ENCODE peak calls at places on chromosomes 16 and 17, in four cellular contexts. J is CD4-positive, CD25-positive, alpha-beta regulatory T cell; R is hepatocyte; G is mammary epithelial cell. A is an unnamed sample.

GRCh38 chr17:28372203-28372944 is 880 bp downstream of the SARM1 start:
- DNase-seq in G (no peak), J (no peak), R (peak), A (peak)

GRCh38 chr17:30363715-30364202 is 15.0 kb upstream of the CPD start:
- DNase-seq in J (peak), R (no peak), G (peak), A (peak)

GRCh38 chr17:58643147-58643546 is 48.7 kb downstream of the TEX14 start:
- DNase-seq in J (no peak), G (peak), R (no peak), A (no peak)

GRCh38 chr16:3646348-3646920 is 8.1 kb upstream of the DNASE1 start:
- DNase-seq in J (no peak), G (no peak), R (peak), A (no peak)

GRCh38 chr17:27511921-27512320 is 55.7 kb downstream of the KSR1 start:
- DNase-seq in G (no peak), J (no peak), R (no peak), A (no peak)

GRCh38 chr17:10777131-10777805 is 26.6 kb downstream of the TMEM238L start:
- DNase-seq in J (no peak), G (no peak), R (no peak), A (no peak)

GRCh38 chr16:990516-991291 is 9.1 kb downstream of the SOX8 start:
- DNase-seq in G (no peak), J (no peak), R (no peak), A (no peak)

GRCh38 chr16:1771864-1772361 is 570 bp upstream of the NME3 start:
- DNase-seq in G (no peak), R (no peak), J (no peak), A (no peak)

GRCh38 chr17:78174870-78175642 is 6.7 kb downstream of the SYNGR2 start:
- DNase-seq in R (no peak), G (no peak), J (no peak), A (no peak)

GRCh38 chr17:29597361-29598172 is 4.6 kb downstream of the ANKRD13B start:
- DNase-seq in R (no peak), G (no peak), J (no peak), A (no peak)

GRCh38 chr17:62702746-62703268 is 75.3 kb downstream of the MRC2 start:
- DNase-seq in R (no peak), G (no peak), J (no peak), A (no peak)

GRCh38 chr16:11386791-11387546 is 41.7 kb downstream of the RMI2 start:
- DNase-seq in G (no peak), R (peak), J (no peak), A (peak)

GRCh38 chr17:41624208-41625101 is at the start of gene KRT17:
- DNase-seq in G (peak), J (no peak), R (peak), A (no peak)

GRCh38 chr17:63405020-63405419 is 41.1 kb downstream of the CYB561 start:
- DNase-seq in G (no peak), R (no peak), J (no peak), A (no peak)

GRCh38 chr17:35189291-35189690 is 4.9 kb downstream of the SLC35G3 start:
- DNase-seq in J (no peak), G (peak), R (no peak), A (no peak)

GRCh38 chr17:71632328-71632727 is 488.5 kb upstream of the SOX9 start:
- DNase-seq in J (no peak), R (no peak), G (peak), A (no peak)

GRCh38 chr17:22463110-22463850 is 771.0 kb downstream of the KCNJ18 start:
- DNase-seq in G (no peak), J (no peak), R (no peak), A (peak)

GRCh38 chr16:65876200-65876498 is 490.3 kb upstream of the CDH5 start:
- DNase-seq in R (no peak), G (no peak), J (no peak), A (no peak)

GRCh38 chr16:2008009-2008526 is 1.6 kb downstream of the ZNF598 start:
- DNase-seq in J (no peak), G (peak), R (no peak), A (no peak)

GRCh38 chr17:69474171-69474831 is 59.8 kb downstream of the MAP2K6 start:
- DNase-seq in J (no peak), R (no peak), G (no peak), A (no peak)

GRCh38 chr17:74529243-74529642 is 2.0 kb downstream of the CD300LB start:
- DNase-seq in J (no peak), G (no peak), R (no peak), A (no peak)

GRCh38 chr17:69142473-69142802 is 743 bp upstream of the ABCA6 start:
- DNase-seq in J (no peak), G (peak), R (no peak), A (no peak)

GRCh38 chr17:14886200-14886739 is 378.9 kb downstream of the PMP22 start:
- DNase-seq in J (no peak), G (peak), R (no peak), A (peak)

GRCh38 chr17:52390422-52390821 is 231.9 kb upstream of the CA10 start:
- DNase-seq in J (no peak), R (no peak), G (no peak), A (no peak)

GRCh38 chr17:27603870-27604794 is 26.9 kb upstream of the LGALS9 start:
- DNase-seq in R (peak), G (no peak), J (no peak), A (no peak)

GRCh38 chr17:17946104-17946503 is 26.1 kb downstream of the TOM1L2 start:
- DNase-seq in G (no peak), J (no peak), R (no peak), A (no peak)

GRCh38 chr16:15533386-15533785 is 99.0 kb downstream of the BMERB1 start:
- DNase-seq in J (no peak), R (no peak), G (no peak), A (no peak)

GRCh38 chr17:2693561-2694380 is 17.8 kb downstream of the CLUH start:
- DNase-seq in J (no peak), R (no peak), G (no peak), A (no peak)

GRCh38 chr17:10200645-10201044 is 2.2 kb upstream of the GAS7 start:
- DNase-seq in R (no peak), G (no peak), J (no peak), A (no peak)

GRCh38 chr16:79970091-79970490 is 369.6 kb upstream of the MAF start:
- DNase-seq in R (no peak), J (no peak), G (no peak), A (no peak)

GRCh38 chr17:37506678-37507077 is 17.0 kb downstream of the DUSP14 start:
- DNase-seq in G (peak), J (no peak), R (peak), A (peak)

GRCh38 chr16:57892447-57893096 is 78.4 kb downstream of the CNGB1 start:
- DNase-seq in J (no peak), G (no peak), R (no peak), A (no peak)

GRCh38 chr16:12184419-12184831 is 207.9 kb downstream of the SNX29 start:
- DNase-seq in R (no peak), J (no peak), G (peak), A (no peak)

GRCh38 chr17:47204722-47205418 is 4.3 kb upstream of the MYL4 start:
- DNase-seq in J (peak), G (peak), R (no peak), A (peak)

GRCh38 chr17:16407911-16408588 is 7.3 kb upstream of the TRPV2 start:
- DNase-seq in R (peak), G (peak), J (no peak), A (peak)

GRCh38 chr16:48501516-48502377 is 108.2 kb downstream of the N4BP1 start:
- DNase-seq in G (no peak), R (no peak), J (no peak), A (peak)

GRCh38 chr16:1378087-1378803 is 26.5 kb downstream of the GNPTG start:
- DNase-seq in R (no peak), G (no peak), J (no peak), A (peak)

GRCh38 chr16:1592446-1592845 is 19.4 kb downstream of the IFT140 start:
- DNase-seq in G (no peak), R (no peak), J (no peak), A (no peak)

DNA sequence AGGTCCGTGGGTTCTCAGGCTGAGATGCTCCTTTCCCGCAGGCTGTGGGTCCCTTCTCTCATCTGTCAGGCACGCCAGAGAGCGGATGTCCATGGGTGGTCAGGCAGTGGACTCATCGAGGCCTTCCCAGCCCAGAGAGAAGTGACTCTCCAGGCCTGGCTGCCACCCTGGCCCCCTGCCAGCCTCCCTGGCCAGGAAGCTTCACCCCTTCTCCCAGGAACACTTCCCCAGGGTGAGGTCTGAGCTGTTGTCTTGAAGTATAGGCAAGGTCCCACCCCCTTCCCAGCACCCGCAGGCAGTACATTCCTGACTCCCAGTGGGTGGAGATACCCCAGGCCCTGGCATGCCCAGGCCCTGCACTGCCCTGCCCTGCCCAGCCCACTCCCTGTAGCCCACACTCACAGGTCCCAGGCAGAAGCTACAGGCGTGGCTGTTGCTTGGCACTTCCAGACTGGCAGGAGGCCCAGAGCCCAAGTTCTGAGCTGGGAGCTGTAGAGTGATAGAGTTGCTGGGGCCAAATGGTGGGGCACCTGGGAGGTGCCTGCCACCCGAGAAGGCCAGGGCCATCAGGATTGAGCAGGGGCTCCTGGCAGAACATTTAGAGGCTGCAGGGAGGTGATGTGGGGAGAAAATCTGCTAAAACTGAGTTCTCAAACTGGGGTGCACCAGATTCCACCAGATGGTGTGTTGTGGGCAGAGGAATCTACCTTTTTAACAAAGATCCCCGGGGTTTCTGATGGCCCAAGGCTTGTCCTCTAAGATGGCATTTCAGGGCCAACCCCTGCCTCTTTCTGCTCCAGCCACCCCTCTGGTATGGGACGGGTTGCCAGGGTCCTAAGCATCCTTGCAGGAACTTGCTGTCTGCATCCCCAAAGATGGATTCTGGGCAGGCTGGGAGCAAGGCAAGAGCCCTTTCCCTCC is 6.7 kb downstream of the ITGA3 start:
- DNase-seq in J (no peak), G (peak), R (no peak), A (no peak)
- H3K4me3 ChIP-seq in J (no peak), G (peak), R (no peak), A (no peak)

GRCh38 chr16:87186876-87187533 is 130.2 kb downstream of the C16orf95 start:
- DNase-seq in J (no peak), G (no peak), R (no peak), A (no peak)
- H3K4me3 ChIP-seq in J (no peak), G (no peak), R (no peak), A (no peak)

DNA sequence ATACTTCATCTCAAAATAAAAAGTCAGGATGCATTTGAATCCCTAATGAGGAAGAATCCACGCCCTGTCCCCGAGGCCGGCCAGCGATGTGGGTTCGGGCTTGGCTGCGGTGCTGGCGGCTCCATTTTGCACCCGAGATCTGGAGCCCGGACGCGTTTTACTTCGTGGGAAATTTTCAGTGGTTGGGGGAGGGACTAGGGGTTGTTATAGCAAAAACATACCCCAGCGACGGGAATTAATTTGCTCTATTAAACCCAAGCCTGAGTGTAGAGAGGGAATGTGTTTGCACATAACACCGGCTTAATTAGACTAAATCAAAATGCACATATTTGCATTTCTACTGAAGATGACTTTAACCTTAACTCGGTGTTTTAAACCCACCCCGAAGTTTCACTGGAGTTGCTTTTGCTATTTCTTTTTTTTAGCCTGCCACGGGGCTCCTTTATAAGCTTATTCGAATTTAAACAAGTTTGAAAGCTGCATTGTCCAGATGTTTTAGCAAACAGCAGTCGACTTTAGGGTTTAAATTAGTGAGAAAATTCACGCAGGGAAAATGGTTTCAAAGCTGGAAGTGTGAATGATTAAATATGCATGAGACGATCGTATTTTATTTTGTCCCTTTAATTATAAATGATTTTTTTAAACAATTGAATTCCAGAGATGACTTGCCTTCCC is 4.9 kb downstream of the IRX5 start:
- DNase-seq in J (no peak), R (no peak), G (peak), A (no peak)
- H3K4me3 ChIP-seq in J (no peak), R (no peak), G (peak), A (no peak)

DNA sequence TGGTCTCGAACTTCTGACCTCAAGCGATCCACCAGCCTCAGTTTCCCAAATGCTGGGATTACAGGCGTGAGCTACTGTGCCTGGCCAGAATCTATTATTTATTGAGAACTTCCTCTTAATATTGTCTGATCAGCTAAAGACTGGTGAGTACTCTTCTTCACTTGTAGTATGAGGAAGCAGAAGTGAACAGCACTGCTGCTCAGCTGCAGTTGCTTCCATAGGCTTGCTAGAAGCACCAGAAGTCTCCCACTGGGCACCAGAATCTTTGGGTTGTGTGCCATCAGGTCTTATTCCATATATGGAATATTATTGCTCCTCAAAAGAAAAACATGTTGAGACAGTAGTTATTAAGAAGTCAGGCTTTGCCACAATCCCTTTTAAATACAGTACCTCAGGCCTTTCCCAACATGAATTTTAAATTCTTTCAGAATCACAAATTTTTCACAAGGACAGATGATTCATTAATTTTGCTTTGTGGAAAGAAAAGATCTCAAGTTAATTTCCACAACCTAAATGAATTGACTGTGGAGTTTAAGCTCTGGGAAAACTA is 17.2 kb downstream of the SNTB2 start:
- DNase-seq in R (no peak), G (no peak), J (no peak), A (no peak)
- H3K4me3 ChIP-seq in R (no peak), G (no peak), J (no peak), A (no peak)